ENCODE peak calls at places on chromosomes 12 and 14, in seven cellular contexts. I is prostate gland; P is GM23248; W is CD8-positive, alpha-beta memory T cell; D is colonic mucosa; E is hepatocyte; X is astrocyte. Y is an unnamed sample.
A peak's percentile ranks its signal among the peaks of the same experiment; 100 is the strongest.

GRCh38 chr12:105205322-105206048 is 30.5 kb downstream of the APPL2 start:
- DNase-seq in I (peak; percentile 49), P (no peak), W (no peak), D (peak; percentile 75), E (no peak), X (no peak), Y (peak; percentile 26)

GRCh38 chr14:39841088-39841487 is 408.9 kb upstream of the FBXO33 start:
- DNase-seq in I (no peak), P (no peak), W (no peak), D (no peak), E (no peak), X (peak; percentile 57), Y (no peak)

GRCh38 chr12:107405436-107405835 is 280.2 kb upstream of the PWP1 start:
- DNase-seq in I (peak; percentile 19), P (no peak), W (no peak), D (no peak), E (no peak), X (no peak), Y (no peak)

GRCh38 chr14:59310644-59311043 is 122.2 kb downstream of the DAAM1 start:
- DNase-seq in I (no peak), P (no peak), W (no peak), D (no peak), E (no peak), X (peak; percentile 27), Y (no peak)

GRCh38 chr14:75752907-75753594 is 92.0 kb downstream of the TTLL5 start:
- DNase-seq in I (no peak), P (peak; percentile 71), W (no peak), D (no peak), E (no peak), X (peak; percentile 31), Y (no peak)

GRCh38 chr14:104696671-104697316 is 7.4 kb downstream of the INF2 start:
- DNase-seq in I (no peak), P (no peak), W (no peak), D (no peak), E (no peak), X (no peak), Y (no peak)

GRCh38 chr12:118061876-118062791 is 1.2 kb upstream of the WSB2 start:
- DNase-seq in I (peak; percentile 43), P (peak; percentile 75), W (no peak), D (peak; percentile 65), E (peak; percentile 62), X (peak; percentile 54), Y (peak; percentile 67)

GRCh38 chr12:4518106-4518728 is 20.5 kb upstream of the RAD51AP1 start:
- DNase-seq in I (no peak), P (peak; percentile 73), W (no peak), D (no peak), E (no peak), X (peak; percentile 79), Y (no peak)

GRCh38 chr12:68245071-68246021 is 8.1 kb downstream of the IL22 start:
- DNase-seq in I (no peak), P (no peak), W (no peak), D (no peak), E (peak; percentile 16), X (peak; percentile 53), Y (no peak)

GRCh38 chr12:76618031-76618430 is 58.5 kb upstream of the OSBPL8 start:
- DNase-seq in I (no peak), P (no peak), W (no peak), D (no peak), E (no peak), X (no peak), Y (no peak)

GRCh38 chr12:98213556-98213955 is 301.8 kb upstream of the TMPO start:
- DNase-seq in I (no peak), P (no peak), W (no peak), D (no peak), E (no peak), X (no peak), Y (no peak)

GRCh38 chr12:26833692-26834168 is 736 bp upstream of the ITPR2 start:
- DNase-seq in I (peak; percentile 28), P (peak; percentile 52), W (peak; percentile 65), D (peak; percentile 58), E (peak; percentile 68), X (no peak), Y (peak; percentile 76)

GRCh38 chr14:38751459-38751858 is 351.6 kb downstream of the SEC23A start:
- DNase-seq in I (no peak), P (no peak), W (no peak), D (no peak), E (no peak), X (no peak), Y (no peak)

GRCh38 chr14:61742383-61742782 is 19.8 kb upstream of the SNAPC1 start:
- DNase-seq in I (no peak), P (no peak), W (no peak), D (no peak), E (no peak), X (no peak), Y (no peak)

GRCh38 chr14:61739133-61739532 is 23.1 kb upstream of the SNAPC1 start:
- DNase-seq in I (no peak), P (no peak), W (no peak), D (no peak), E (no peak), X (no peak), Y (no peak)

GRCh38 chr14:61747342-61747741 is 14.9 kb upstream of the SNAPC1 start:
- DNase-seq in I (no peak), P (peak; percentile 54), W (no peak), D (no peak), E (no peak), X (no peak), Y (no peak)

GRCh38 chr14:61749264-61749663 is 13.0 kb upstream of the SNAPC1 start:
- DNase-seq in I (no peak), P (peak; percentile 70), W (no peak), D (no peak), E (no peak), X (no peak), Y (no peak)

GRCh38 chr14:61744239-61744638 is 18.0 kb upstream of the SNAPC1 start:
- DNase-seq in I (no peak), P (no peak), W (no peak), D (no peak), E (no peak), X (no peak), Y (no peak)
- H3K36me3 ChIP-seq in I (peaks cover 5% of the 10 kb centered on the region), P (peaks cover 93% of the 10 kb centered on the region), W (peaks cover 21% of the 10 kb centered on the region), D (peaks cover 8% of the 10 kb centered on the region), E (peaks cover 3% of the 10 kb centered on the region), X (peaks cover 70% of the 10 kb centered on the region), Y (peaks cover 6% of the 10 kb centered on the region)

DNA sequence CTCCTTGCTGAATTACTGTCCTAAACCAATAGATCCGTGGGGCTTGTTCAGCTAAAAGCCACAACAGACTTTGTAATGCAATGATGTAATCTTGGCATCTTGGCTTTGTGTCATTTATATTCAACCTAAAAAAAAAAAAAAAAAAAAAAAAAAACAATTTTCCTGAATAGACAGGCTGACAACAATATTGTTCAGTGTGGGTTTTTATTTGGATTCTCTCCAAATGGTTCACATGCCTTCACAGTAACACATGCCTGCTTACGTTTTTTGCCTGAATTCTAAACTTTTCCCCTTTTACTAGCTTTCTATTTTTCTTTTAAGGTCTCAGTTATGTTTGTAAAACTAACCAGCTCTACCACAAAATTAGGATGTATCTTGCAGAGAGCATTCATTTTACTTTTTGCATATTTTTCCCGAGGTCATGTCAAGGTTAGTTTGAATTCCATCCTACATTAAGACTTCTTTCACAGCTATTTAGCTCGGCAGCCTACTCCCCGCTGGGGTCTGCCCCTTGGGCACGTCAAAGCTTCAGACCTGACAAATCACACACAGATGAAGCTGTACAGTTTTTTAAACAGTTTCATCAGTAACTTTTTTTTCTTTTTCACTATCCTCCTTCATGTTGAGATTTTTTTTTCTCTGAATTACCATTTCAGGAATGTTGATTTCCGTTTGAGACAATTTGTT is 213.7 kb upstream of the NPAS3 start:
- DNase-seq in I (no peak), P (peak; percentile 81), W (no peak), D (no peak), E (peak; percentile 4), X (peak; percentile 93), Y (no peak)
- H3K4me3 ChIP-seq in I (no peak overlapping the region), P (peak overlapping the region; percentile 69), W (no peak overlapping the region), D (no peak overlapping the region), E (no peak overlapping the region), X (peak overlapping the region; percentile 55), Y (no peak overlapping the region)

GRCh38 chr14:61469771-61470170 is 148.4 kb downstream of the PRKCH start:
- DNase-seq in I (no peak), P (no peak), W (no peak), D (peak; percentile 15), E (no peak), X (no peak), Y (no peak)
- H3K9me3 ChIP-seq in I (no peaks in the 10 kb centered on the region), P (no peaks in the 10 kb centered on the region), W (no peaks in the 10 kb centered on the region), D (no peaks in the 10 kb centered on the region), E (peaks cover 3% of the 10 kb centered on the region), X (no peaks in the 10 kb centered on the region), Y (no peaks in the 10 kb centered on the region)

DNA sequence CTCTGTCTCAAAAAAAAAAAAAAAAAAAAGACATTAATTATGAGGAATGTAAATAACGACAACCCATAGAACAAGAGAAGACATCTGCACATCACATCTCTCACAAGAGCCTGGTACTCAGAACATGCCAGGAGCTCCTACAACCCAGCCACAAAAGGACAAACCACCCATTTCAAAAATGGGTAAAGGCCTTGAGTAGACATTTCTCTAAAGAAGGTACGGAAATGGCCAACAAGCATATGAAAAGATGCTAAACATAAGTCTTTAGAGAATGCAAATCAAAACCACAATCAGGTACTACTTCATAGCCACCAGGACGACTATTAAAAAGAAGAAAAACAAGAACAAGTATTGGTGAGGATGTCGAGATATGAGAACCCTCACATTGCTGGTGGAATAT is 13.3 kb downstream of the AMN start:
- DNase-seq in I (no peak), P (no peak), W (no peak), D (no peak), E (no peak), X (no peak), Y (no peak)
- H3K36me3 ChIP-seq in I (no peaks in the 10 kb centered on the region), P (peaks cover 17% of the 10 kb centered on the region), W (no peaks in the 10 kb centered on the region), D (peaks cover 6% of the 10 kb centered on the region), E (no peaks in the 10 kb centered on the region), X (peaks cover 18% of the 10 kb centered on the region), Y (peaks cover 11% of the 10 kb centered on the region)

DNA sequence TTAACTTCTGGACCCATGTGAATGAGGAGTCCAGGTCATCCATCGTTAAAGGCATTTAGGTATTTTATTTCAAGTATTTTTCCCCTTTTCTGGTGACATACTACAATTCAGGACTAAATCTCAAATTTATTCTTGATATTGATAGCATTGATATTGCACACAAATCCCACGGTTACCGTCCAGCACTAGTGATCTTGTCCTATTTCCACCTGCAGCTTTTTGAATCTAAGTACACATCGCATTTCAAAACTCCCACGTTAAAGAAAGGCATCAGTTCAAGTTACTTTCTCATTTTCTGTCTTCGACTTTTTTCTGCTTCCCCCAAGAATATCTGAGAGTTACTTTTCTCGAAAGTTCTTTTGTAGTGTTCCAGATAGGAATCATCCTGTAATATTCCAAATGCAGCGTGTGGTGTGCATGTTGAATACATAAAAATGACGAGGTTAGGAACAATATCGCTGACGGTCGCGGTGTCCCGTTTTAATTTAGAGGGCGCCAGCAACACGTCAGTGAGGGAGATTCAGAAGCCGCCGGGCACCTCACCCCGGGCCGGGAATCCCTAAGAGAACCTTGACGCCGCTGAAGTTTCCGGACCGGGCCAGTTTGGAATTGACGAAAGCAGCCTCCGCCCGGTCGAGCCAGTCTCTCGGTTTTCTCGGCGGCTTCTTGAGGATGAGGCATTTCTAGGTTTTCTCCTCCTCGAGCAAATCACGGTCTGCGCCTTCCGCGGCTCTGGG is 569 bp upstream of the RGS6 start:
- DNase-seq in I (no peak), P (peak; percentile 20), W (no peak), D (no peak), E (no peak), X (no peak), Y (no peak)
- H3K4me3 ChIP-seq in I (no peak overlapping the region), P (no peak overlapping the region), W (no peak overlapping the region), D (peak overlapping the region; percentile 7), E (peak overlapping the region; percentile 1), X (no peak overlapping the region), Y (no peak overlapping the region)

Y was measured in small intestine.